ENCODE peak calls at places on chromosomes 11 and 22, in seven cellular contexts. D is psoas muscle, W is pancreas, S is IMR-90, A is fibroblast of lung, G is lower lobe of right lung, P is RWPE2. R is an unnamed sample.

GRCh38 chr11:123481647-123482046 is 51.6 kb downstream of the GRAMD1B start:
- DNase-seq in D (no peak), W (no peak), S (no peak), A (no peak), G (no peak), P (no peak), R (no peak)

GRCh38 chr11:122115520-122116343 is at the start of gene BLID:
- DNase-seq in D (peak; percentile 63), W (peak; percentile 21), S (peak; percentile 46), A (peak; percentile 44), G (peak; percentile 75), P (no peak), R (no peak)

GRCh38 chr11:18106688-18107087 is 806 bp upstream of the SAAL1 start:
- DNase-seq in D (no peak), W (no peak), S (peak; percentile 65), A (peak; percentile 26), G (no peak), P (no peak), R (no peak)

GRCh38 chr22:50215297-50216049 is 14.7 kb downstream of the SELENOO start:
- DNase-seq in D (peak; percentile 56), W (no peak), S (no peak), A (no peak), G (peak; percentile 38), P (no peak), R (no peak)

GRCh38 chr22:34395370-34395769 is 475.1 kb upstream of the LARGE1 start:
- DNase-seq in D (no peak), W (no peak), S (no peak), A (no peak), G (no peak), P (no peak), R (no peak)

GRCh38 chr22:31944700-31945477 is 554 bp downstream of the YWHAH start:
- DNase-seq in D (peak; percentile 80), W (no peak), S (no peak), A (peak; percentile 12), G (peak; percentile 49), P (no peak), R (no peak)

GRCh38 chr22:26679003-26679629 is 21.7 kb downstream of the MIAT start:
- DNase-seq in D (peak; percentile 80), W (peak; percentile 81), S (peak; percentile 71), A (peak; percentile 74), G (peak; percentile 70), P (no peak), R (peak; percentile 75)

GRCh38 chr22:42376721-42377177 is 55.5 kb downstream of the NFAM1 start:
- DNase-seq in D (peak; percentile 86), W (no peak), S (peak; percentile 19), A (peak; percentile 89), G (peak; percentile 73), P (peak; percentile 24), R (no peak)

GRCh38 chr11:96310236-96310635 is 32.8 kb downstream of the MAML2 start:
- DNase-seq in D (no peak), W (no peak), S (no peak), A (no peak), G (no peak), P (no peak), R (no peak)
- H3K4me1 ChIP-seq in D (peaks cover 19% of the 10 kb centered on the region), W (peaks cover 14% of the 10 kb centered on the region), S (peaks cover 21% of the 10 kb centered on the region), A (peaks cover 39% of the 10 kb centered on the region), G (peaks cover 86% of the 10 kb centered on the region), P (peaks cover 80% of the 10 kb centered on the region), R (peaks cover 91% of the 10 kb centered on the region)

GRCh38 chr11:2779499-2779980 is 79.7 kb upstream of the KCNQ1OT1 start:
- DNase-seq in D (no peak), W (no peak), S (no peak), A (no peak), G (no peak), P (no peak), R (peak; percentile 47)
- H3K27ac ChIP-seq in D (peak overlapping the region; percentile 43), W (peak overlapping the region; percentile 78), S (no peak overlapping the region), A (no peak overlapping the region), G (peak overlapping the region; percentile 88), P (peak overlapping the region; percentile 69), R (no peak overlapping the region)

GRCh38 chr22:48920776-48921241 is 906.9 kb downstream of the BRD1 start:
- DNase-seq in D (no peak), W (no peak), S (no peak), A (no peak), G (no peak), P (no peak), R (no peak)
- H3K9me3 ChIP-seq in D (no peaks in the 10 kb centered on the region), W (no peaks in the 10 kb centered on the region), S (peaks cover 48% of the 10 kb centered on the region), A (no peaks in the 10 kb centered on the region), G (no peaks in the 10 kb centered on the region), P (no peaks in the 10 kb centered on the region), R (no peaks in the 10 kb centered on the region)

GRCh38 chr11:61885784-61886580 is 5.4 kb downstream of the FADS3 start:
- DNase-seq in D (no peak), W (no peak), S (no peak), A (no peak), G (no peak), P (no peak), R (no peak)

GRCh38 chr11:61886643-61887042 is 4.7 kb downstream of the FADS3 start:
- DNase-seq in D (no peak), W (no peak), S (no peak), A (no peak), G (no peak), P (no peak), R (no peak)

GRCh38 chr11:61883947-61884346 is 7.4 kb downstream of the FADS3 start:
- DNase-seq in D (no peak), W (no peak), S (no peak), A (no peak), G (no peak), P (no peak), R (no peak)

GRCh38 chr11:61883327-61883726 is 8.0 kb downstream of the FADS3 start:
- DNase-seq in D (no peak), W (no peak), S (no peak), A (no peak), G (no peak), P (no peak), R (no peak)

GRCh38 chr11:61885166-61885778 is 6.1 kb downstream of the FADS3 start:
- DNase-seq in D (no peak), W (no peak), S (no peak), A (no peak), G (no peak), P (no peak), R (no peak)
- H3K4me1 ChIP-seq in D (peaks cover 23% of the 10 kb centered on the region), W (no peaks in the 10 kb centered on the region), S (peaks cover 20% of the 10 kb centered on the region), A (peaks cover 3% of the 10 kb centered on the region), G (peaks cover 11% of the 10 kb centered on the region), P (peaks cover 26% of the 10 kb centered on the region), R (peaks cover 49% of the 10 kb centered on the region)

GRCh38 chr22:25525376-25525775 is 39.1 kb upstream of the GRK3 start:
- DNase-seq in D (no peak), W (no peak), S (no peak), A (no peak), G (no peak), P (no peak), R (no peak)
- H3K27ac ChIP-seq in D (no peak overlapping the region), W (peak overlapping the region; percentile 52), S (no peak overlapping the region), A (no peak overlapping the region), G (no peak overlapping the region), P (no peak overlapping the region), R (no peak overlapping the region)

R was measured in SJSA1.